ENCODE peak calls at places on chromosomes 5 and 9, in seven cellular contexts. K is progenitor cell of endocrine pancreas; P is HFF-Myc; D is adipocyte; B is immature natural killer cell; L is CD8-positive, alpha-beta memory T cell; V is tibial artery. U is an unnamed sample.

GRCh38 chr5:93330506-93330905 is 250.5 kb downstream of the NR2F1-AS1 start:
- DNase-seq in L (no peak), V (no peak), P (no peak), B (no peak), K (no peak), D (no peak), U (no peak)

GRCh38 chr5:153985498-153985897 is 53.2 kb downstream of the FAM114A2 start:
- DNase-seq in B (no peak), D (no peak), L (no peak), K (no peak), P (no peak), V (no peak), U (no peak)

GRCh38 chr5:161299053-161299452 is 247.5 kb downstream of the GABRB2 start:
- DNase-seq in K (no peak), L (no peak), V (no peak), B (no peak), P (no peak), D (no peak), U (no peak)

GRCh38 chr5:38515648-38516047 is 40.8 kb downstream of the LIFR start:
- DNase-seq in P (no peak), B (no peak), L (no peak), V (no peak), D (no peak), K (no peak), U (no peak)

GRCh38 chr9:114027159-114027895 is 50.8 kb downstream of the AMBP start:
- DNase-seq in L (no peak), P (no peak), D (no peak), V (peak), K (no peak), B (no peak), U (no peak)

GRCh38 chr9:19375536-19375935 is 4.5 kb downstream of the RPS6 start:
- DNase-seq in P (no peak), V (no peak), L (no peak), B (no peak), K (no peak), D (peak), U (no peak)

GRCh38 chr9:34267660-34268059 is 61.4 kb downstream of the KIF24 start:
- DNase-seq in V (no peak), K (no peak), P (no peak), L (no peak), B (no peak), D (no peak), U (no peak)

GRCh38 chr5:54753034-54753433 is 232.4 kb downstream of the ESM1 start:
- DNase-seq in K (no peak), V (no peak), L (no peak), B (peak), D (peak), P (no peak), U (no peak)

GRCh38 chr9:14315754-14316573 is 2.0 kb upstream of the NFIB start:
- DNase-seq in L (no peak), D (peak), P (no peak), V (peak), K (no peak), B (no peak), U (peak)

GRCh38 chr5:60823574-60823973 is 20.5 kb downstream of the ELOVL7 start:
- DNase-seq in P (no peak), L (no peak), D (no peak), B (no peak), V (no peak), K (no peak), U (no peak)

GRCh38 chr5:140381351-140381750 is 20.3 kb upstream of the ANKHD1 start:
- DNase-seq in B (no peak), V (no peak), D (no peak), P (no peak), L (no peak), K (no peak), U (no peak)

GRCh38 chr5:109688999-109689739 is 558 bp upstream of the MAN2A1 start:
- DNase-seq in D (peak), V (peak), K (peak), B (peak), P (no peak), L (peak), U (peak)

GRCh38 chr9:131011274-131012022 is 2.5 kb downstream of the LAMC3 start:
- DNase-seq in P (no peak), K (no peak), B (no peak), V (no peak), L (no peak), D (no peak), U (no peak)

GRCh38 chr5:61004448-61004847 is 59.4 kb downstream of the NDUFAF2 start:
- DNase-seq in V (no peak), P (no peak), L (no peak), K (no peak), B (no peak), D (peak), U (no peak)

GRCh38 chr9:7777776-7778175 is 21.8 kb downstream of the DMAC1 start:
- DNase-seq in L (no peak), B (no peak), V (no peak), K (no peak), D (no peak), P (no peak), U (no peak)

GRCh38 chr5:1217596-1218206 is 7.5 kb upstream of the SLC6A18 start:
- DNase-seq in P (no peak), D (no peak), K (no peak), L (no peak), V (no peak), B (no peak), U (no peak)